ENCODE peak calls at places on chromosomes 4 and X, in seven cellular contexts. One of them, this sample, is unnamed.

GRCh38 chr4:2929469-2929868 is 33.7 kb downstream of the NOP14 start:
- DNase-seq in psoas muscle: no peak
- DNase-seq in NCI-H2029 treated with DMSO at 0.1 percent for 48 hours: no peak
- DNase-seq in naive thymus-derived CD8-positive, alpha-beta T cell: no peak
- DNase-seq in effector CD4-positive, alpha-beta T cell: no peak
- DNase-seq in GM20000: no peak
- DNase-seq in ureter: no peak
- DNase-seq in this sample: no peak

GRCh38 chr4:145686991-145687390 is 7.0 kb downstream of the C4orf51 start:
- DNase-seq in psoas muscle: no peak
- DNase-seq in NCI-H2029 treated with DMSO at 0.1 percent for 48 hours: no peak
- DNase-seq in naive thymus-derived CD8-positive, alpha-beta T cell: no peak
- DNase-seq in effector CD4-positive, alpha-beta T cell: no peak
- DNase-seq in GM20000: no peak
- DNase-seq in ureter: no peak
- DNase-seq in this sample: no peak

GRCh38 chr4:81457921-81458520 is 13.7 kb downstream of the RASGEF1B start:
- DNase-seq in psoas muscle: no peak
- DNase-seq in NCI-H2029 treated with DMSO at 0.1 percent for 48 hours: no peak
- DNase-seq in naive thymus-derived CD8-positive, alpha-beta T cell: no peak
- DNase-seq in effector CD4-positive, alpha-beta T cell: no peak
- DNase-seq in GM20000: no peak
- DNase-seq in ureter: no peak
- DNase-seq in this sample: no peak

GRCh38 chr4:138967313-138967712 is 48.3 kb upstream of the NOCT start:
- DNase-seq in psoas muscle: no peak
- DNase-seq in NCI-H2029 treated with DMSO at 0.1 percent for 48 hours: no peak
- DNase-seq in naive thymus-derived CD8-positive, alpha-beta T cell: no peak
- DNase-seq in effector CD4-positive, alpha-beta T cell: no peak
- DNase-seq in GM20000: peak; percentile 47
- DNase-seq in ureter: no peak
- DNase-seq in this sample: no peak

GRCh38 chr4:98778206-98778605 is 119.8 kb upstream of the TSPAN5 start:
- DNase-seq in psoas muscle: no peak
- DNase-seq in NCI-H2029 treated with DMSO at 0.1 percent for 48 hours: no peak
- DNase-seq in naive thymus-derived CD8-positive, alpha-beta T cell: no peak
- DNase-seq in effector CD4-positive, alpha-beta T cell: no peak
- DNase-seq in GM20000: no peak
- DNase-seq in ureter: no peak
- DNase-seq in this sample: peak; percentile 68

GRCh38 chr4:7135389-7135746 is 57.0 kb upstream of the SORCS2 start:
- DNase-seq in psoas muscle: no peak
- DNase-seq in NCI-H2029 treated with DMSO at 0.1 percent for 48 hours: no peak
- DNase-seq in naive thymus-derived CD8-positive, alpha-beta T cell: no peak
- DNase-seq in effector CD4-positive, alpha-beta T cell: no peak
- DNase-seq in GM20000: no peak
- DNase-seq in ureter: no peak
- DNase-seq in this sample: no peak

GRCh38 chr4:147182041-147182440 is 236.4 kb upstream of the TTC29 start:
- DNase-seq in psoas muscle: no peak
- DNase-seq in NCI-H2029 treated with DMSO at 0.1 percent for 48 hours: no peak
- DNase-seq in naive thymus-derived CD8-positive, alpha-beta T cell: no peak
- DNase-seq in effector CD4-positive, alpha-beta T cell: no peak
- DNase-seq in GM20000: no peak
- DNase-seq in ureter: no peak
- DNase-seq in this sample: no peak

GRCh38 chrX:82757614-82758013 is 750.5 kb upstream of the POU3F4 start:
- DNase-seq in psoas muscle: no peak
- DNase-seq in NCI-H2029 treated with DMSO at 0.1 percent for 48 hours: no peak
- DNase-seq in naive thymus-derived CD8-positive, alpha-beta T cell: no peak
- DNase-seq in effector CD4-positive, alpha-beta T cell: no peak
- DNase-seq in GM20000: no peak
- DNase-seq in ureter: no peak
- DNase-seq in this sample: no peak

GRCh38 chrX:54495814-54496516 is at the start of gene FGD1:
- DNase-seq in psoas muscle: peak; percentile 73
- DNase-seq in NCI-H2029 treated with DMSO at 0.1 percent for 48 hours: no peak
- DNase-seq in naive thymus-derived CD8-positive, alpha-beta T cell: no peak
- DNase-seq in effector CD4-positive, alpha-beta T cell: no peak
- DNase-seq in GM20000: peak; percentile 71
- DNase-seq in ureter: peak; percentile 60
- DNase-seq in this sample: no peak

GRCh38 chr4:23083391-23083790 is 390.7 kb downstream of the GBA3 start:
- DNase-seq in psoas muscle: no peak
- DNase-seq in NCI-H2029 treated with DMSO at 0.1 percent for 48 hours: no peak
- DNase-seq in naive thymus-derived CD8-positive, alpha-beta T cell: no peak
- DNase-seq in effector CD4-positive, alpha-beta T cell: no peak
- DNase-seq in GM20000: no peak
- DNase-seq in ureter: no peak
- DNase-seq in this sample: no peak

GRCh38 chrX:26889574-26889973 is 573.6 kb downstream of the PPP4R3C start:
- DNase-seq in psoas muscle: no peak
- DNase-seq in NCI-H2029 treated with DMSO at 0.1 percent for 48 hours: no peak
- DNase-seq in naive thymus-derived CD8-positive, alpha-beta T cell: no peak
- DNase-seq in effector CD4-positive, alpha-beta T cell: no peak
- DNase-seq in GM20000: no peak
- DNase-seq in ureter: no peak
- DNase-seq in this sample: no peak

GRCh38 chr4:26105815-26106699 is 192.0 kb downstream of the SMIM20 start:
- DNase-seq in psoas muscle: no peak
- DNase-seq in NCI-H2029 treated with DMSO at 0.1 percent for 48 hours: no peak
- DNase-seq in naive thymus-derived CD8-positive, alpha-beta T cell: no peak
- DNase-seq in effector CD4-positive, alpha-beta T cell: no peak
- DNase-seq in GM20000: no peak
- DNase-seq in ureter: no peak
- DNase-seq in this sample: no peak

GRCh38 chr4:151228196-151229119 is 48.5 kb upstream of the PRSS48 start:
- DNase-seq in psoas muscle: no peak
- DNase-seq in NCI-H2029 treated with DMSO at 0.1 percent for 48 hours: peak; percentile 13
- DNase-seq in naive thymus-derived CD8-positive, alpha-beta T cell: no peak
- DNase-seq in effector CD4-positive, alpha-beta T cell: no peak
- DNase-seq in GM20000: no peak
- DNase-seq in ureter: no peak
- DNase-seq in this sample: no peak

GRCh38 chr4:62455871-62456270 is 1255.7 kb downstream of the ADGRL3 start:
- DNase-seq in psoas muscle: no peak
- DNase-seq in NCI-H2029 treated with DMSO at 0.1 percent for 48 hours: no peak
- DNase-seq in naive thymus-derived CD8-positive, alpha-beta T cell: no peak
- DNase-seq in effector CD4-positive, alpha-beta T cell: no peak
- DNase-seq in GM20000: no peak
- DNase-seq in ureter: no peak
- DNase-seq in this sample: no peak